ENCODE peak calls at places on chromosomes 3 and 15, in nine cellular contexts. E is GM13977, J is IMR-90, F is B cell, H is H1, C is body of pancreas, W is heart left ventricle, N is kidney, L is glutamatergic neuron. M is an unnamed sample.
A peak's percentile ranks its signal among the peaks of the same experiment; 100 is the strongest.

GRCh38 chr3:128083396-128083795 is 31.2 kb downstream of the SEC61A1 start:
- DNase-seq in L (no peak), F (no peak), E (no peak), W (no peak), H (no peak), J (no peak), N (no peak), C (peak; percentile 45), M (no peak)

GRCh38 chr15:73081321-73081958 is 29.2 kb downstream of the NEO1 start:
- DNase-seq in W (no peak), E (no peak), F (no peak), L (no peak), H (no peak), J (peak; percentile 71), N (no peak), C (peak; percentile 17), M (peak; percentile 8)

GRCh38 chr3:74592359-74592758 is 22.1 kb downstream of the CNTN3 start:
- DNase-seq in J (peak; percentile 42), W (no peak), H (no peak), F (no peak), L (no peak), E (no peak), N (no peak), C (no peak), M (no peak)

GRCh38 chr15:96285306-96285705 is 45.2 kb upstream of the NR2F2 start:
- DNase-seq in N (peak; percentile 81), C (no peak), W (peak; percentile 49), E (no peak), F (no peak), L (no peak), H (no peak), J (peak; percentile 99), M (no peak)

GRCh38 chr3:13420051-13420816 is at the start of gene NUP210:
- DNase-seq in H (no peak), L (peak; percentile 55), C (peak; percentile 74), W (no peak), E (peak; percentile 93), N (peak; percentile 81), F (peak; percentile 52), J (no peak), M (peak; percentile 74)

GRCh38 chr15:98725874-98726273 is 77.5 kb downstream of the IGF1R start:
- DNase-seq in E (no peak), H (no peak), C (no peak), J (no peak), W (no peak), F (no peak), N (no peak), L (no peak), M (no peak)

GRCh38 chr3:162136136-162136535 is 639.5 kb downstream of the OTOL1 start:
- DNase-seq in L (no peak), F (no peak), E (no peak), C (no peak), H (no peak), J (no peak), N (no peak), W (peak; percentile 32), M (no peak)

GRCh38 chr15:47477253-47477652 is 240.1 kb upstream of the SEMA6D start:
- DNase-seq in L (no peak), E (no peak), N (no peak), F (no peak), J (no peak), W (no peak), C (no peak), H (no peak), M (no peak)

GRCh38 chr3:174931969-174932368 is 72.8 kb downstream of the NAALADL2 start:
- DNase-seq in F (no peak), H (no peak), J (no peak), C (no peak), W (no peak), L (no peak), N (no peak), E (no peak), M (no peak)

GRCh38 chr3:190266915-190267290 is 55.3 kb downstream of the CLDN1 start:
- DNase-seq in L (no peak), N (no peak), H (no peak), C (no peak), F (no peak), J (no peak), W (no peak), E (no peak), M (no peak)

GRCh38 chr3:197111685-197112084 is 82.1 kb upstream of the MELTF start:
- DNase-seq in C (no peak), F (no peak), L (no peak), E (no peak), J (no peak), N (no peak), H (no peak), W (no peak), M (no peak)

GRCh38 chr15:40787344-40787841 is 17.6 kb downstream of the C15orf62 start:
- DNase-seq in E (no peak), C (peak; percentile 87), J (peak; percentile 62), F (no peak), L (no peak), W (no peak), H (peak; percentile 64), N (peak; percentile 88), M (peak; percentile 84)

GRCh38 chr3:3316523-3316922 is 137.0 kb upstream of the CRBN start:
- DNase-seq in E (no peak), N (no peak), H (no peak), C (no peak), W (no peak), J (no peak), L (no peak), F (no peak), M (no peak)

GRCh38 chr3:34235096-34235495 is 436.7 kb downstream of the PDCD6IP start:
- DNase-seq in H (no peak), C (no peak), J (no peak), E (no peak), N (no peak), W (no peak), F (no peak), L (no peak), M (no peak)

GRCh38 chr3:158680861-158681260 is 8.4 kb upstream of the LXN start:
- DNase-seq in J (no peak), W (no peak), F (no peak), H (no peak), E (no peak), N (no peak), L (no peak), C (no peak), M (no peak)

GRCh38 chr15:57069423-57069822 is 151.0 kb downstream of the TCF12 start:
- DNase-seq in H (no peak), L (no peak), C (no peak), N (no peak), J (no peak), E (no peak), W (no peak), F (no peak), M (no peak)

DNA sequence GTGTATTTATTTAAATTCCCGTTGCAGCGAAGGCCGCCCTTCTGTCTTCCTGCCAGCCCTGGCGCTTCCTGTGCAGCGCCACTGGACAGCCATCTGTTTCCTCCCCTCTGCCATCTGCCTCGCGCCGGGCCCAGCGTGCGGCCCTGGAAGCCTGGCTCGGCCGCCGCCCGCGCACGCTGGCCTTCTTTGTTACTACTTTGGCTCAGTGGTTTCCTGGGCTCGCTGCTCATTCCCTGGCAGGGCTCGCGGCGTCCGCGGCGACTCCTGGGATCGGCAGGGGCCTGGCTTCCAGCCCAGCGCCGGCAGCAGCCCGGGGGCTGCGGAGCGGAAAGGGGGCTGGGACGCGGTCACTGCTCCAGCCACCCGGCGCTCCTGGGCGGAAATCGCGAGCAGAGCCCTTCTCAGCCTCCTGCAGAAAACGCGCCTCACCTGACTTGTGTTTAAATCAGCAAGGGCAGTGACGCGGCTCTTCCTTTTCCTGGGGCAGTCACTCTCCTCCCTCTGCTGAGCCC is 9.9 kb downstream of the CMTM7 start:
- DNase-seq in N (peak; percentile 94), H (no peak), C (peak; percentile 80), F (peak; percentile 67), J (peak; percentile 70), W (peak; percentile 86), E (peak; percentile 61), L (peak; percentile 91), M (peak; percentile 78)
- TF ChIP-seq CTCF in N (no peak), H (no peak), C (no peak), F (no peak), J (no peak), W (no peak), E (no peak), L (no peak), M (no peak)

GRCh38 chr15:58308742-58309355 is 122.9 kb upstream of the LIPC start:
- DNase-seq in H (no peak), J (no peak), E (no peak), F (no peak), N (no peak), L (no peak), W (no peak), C (no peak), M (no peak)
- TF ChIP-seq CTCF in H (peak; percentile 19), J (no peak), E (no peak), F (no peak), N (no peak), L (no peak), W (no peak), C (no peak), M (no peak)

DNA sequence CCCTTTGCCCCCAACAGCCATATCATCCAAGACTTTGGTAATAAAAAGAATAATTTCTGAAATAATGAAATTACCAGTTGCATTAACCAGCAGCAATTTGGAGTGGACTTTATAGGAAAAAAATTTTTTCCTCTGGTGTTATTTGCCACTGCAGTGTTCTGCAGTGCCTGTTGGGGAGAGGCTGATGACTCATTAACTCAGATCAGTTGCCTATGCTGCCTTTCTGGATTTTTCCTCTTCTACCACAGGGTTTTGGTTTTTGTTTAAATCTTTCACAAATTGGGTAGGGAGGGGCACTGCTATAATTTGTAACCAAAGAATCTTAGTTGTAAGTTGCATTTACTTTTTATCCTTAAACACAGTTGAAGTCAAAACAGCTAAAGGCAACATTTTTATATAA is 22.7 kb downstream of the ATP6V1A start:
- DNase-seq in L (no peak), N (no peak), J (peak; percentile 70), C (no peak), F (no peak), E (peak; percentile 17), W (no peak), H (no peak), M (no peak)
- TF ChIP-seq CTCF in L (no peak), N (peak; percentile 15), J (peak; percentile 16), C (no peak), F (no peak), E (no peak), W (no peak), H (no peak), M (no peak)

GRCh38 chr15:31390777-31391486 is 64.3 kb downstream of the KLF13 start:
- DNase-seq in E (no peak), J (no peak), L (no peak), C (no peak), F (no peak), W (no peak), N (peak; percentile 75), H (no peak), M (no peak)

GRCh38 chr15:31387483-31388118 is 61.0 kb downstream of the KLF13 start:
- DNase-seq in L (peak; percentile 51), F (no peak), J (peak; percentile 18), N (peak; percentile 63), W (peak; percentile 82), H (no peak), C (peak; percentile 96), E (no peak), M (peak; percentile 58)

GRCh38 chr15:31391687-31392671 is 65.3 kb downstream of the KLF13 start:
- DNase-seq in J (peak; percentile 62), W (peak; percentile 81), H (no peak), L (peak; percentile 83), C (peak; percentile 93), F (peak; percentile 68), E (peak; percentile 88), N (peak; percentile 96), M (peak; percentile 89)

GRCh38 chr15:31390029-31390428 is 63.4 kb downstream of the KLF13 start:
- DNase-seq in E (no peak), C (peak; percentile 11), N (no peak), H (no peak), L (no peak), J (no peak), W (no peak), F (no peak), M (no peak)

GRCh38 chr15:31389576-31389975 is 62.9 kb downstream of the KLF13 start:
- DNase-seq in E (no peak), W (no peak), F (no peak), C (peak; percentile 3), H (no peak), L (no peak), N (no peak), J (no peak), M (no peak)
- TF ChIP-seq CTCF in E (no peak), W (no peak), F (no peak), C (no peak), H (no peak), L (no peak), N (no peak), J (no peak), M (no peak)